ENCODE peak calls at places on chromosomes 5 and 9, in ten cellular contexts. Q is activated naive CD4-positive, alpha-beta T cell treated with Interleukin-2 at 50 U/mL for 16 hours; V is NCI-H748 treated with DMSO at 0.1 percent for 48 hours; S is activated CD4-positive, CD25-positive, alpha-beta regulatory T cell treated with anti-CD3 and anti-CD28 coated beads, Interleukin-2, amount 50 U/mL, for 72 hours; Y is Kasumi-1; A is IMR-90; Z is GM04503; N is NCI-H345; F is activated T-cell treated with anti-CD3 and anti-CD28 coated beads, Interleukin-2, amount 50 U/mL, for 1 hour; M is CD4-positive, alpha-beta T cell. O is an unnamed sample.

GRCh38 chr9:35746583-35746982 is 2.4 kb downstream of the GBA2 start:
- DNase-seq in Z (no peak), V (no peak), Q (no peak), N (no peak), M (no peak), Y (no peak), S (no peak), A (no peak), F (no peak), O (no peak)

GRCh38 chr5:36049949-36050348 is 16.7 kb downstream of the UGT3A2 start:
- DNase-seq in M (no peak), Y (no peak), Z (no peak), S (no peak), A (no peak), F (no peak), Q (no peak), V (no peak), N (no peak), O (no peak)

GRCh38 chr9:128689293-128689770 is 310 bp downstream of the SET start:
- DNase-seq in Q (peak), S (no peak), M (no peak), F (no peak), N (no peak), Z (no peak), A (no peak), V (no peak), Y (no peak), O (no peak)

GRCh38 chr5:10331341-10331796 is 22.1 kb upstream of the MARCHF6 start:
- DNase-seq in N (peak), M (no peak), F (no peak), A (peak), Z (no peak), Y (no peak), V (peak), Q (no peak), S (no peak), O (peak)

GRCh38 chr5:10387690-10388089 is 34.2 kb downstream of the MARCHF6 start:
- DNase-seq in Y (peak), Z (no peak), A (peak), S (no peak), Q (no peak), V (no peak), F (no peak), M (no peak), N (no peak), O (no peak)

GRCh38 chr5:178389031-178389729 is 156.6 kb upstream of the PHYKPL start:
- DNase-seq in V (no peak), F (no peak), Q (no peak), N (no peak), A (no peak), S (no peak), Z (no peak), Y (no peak), M (no peak), O (no peak)

GRCh38 chr5:61055434-61056006 is 106.7 kb downstream of the SMIM15 start:
- DNase-seq in N (peak), V (peak), Y (peak), S (no peak), M (no peak), F (no peak), Q (no peak), A (peak), Z (peak), O (no peak)

GRCh38 chr5:170306381-170306790 is 8.8 kb upstream of the LCP2 start:
- DNase-seq in Z (peak), F (no peak), S (no peak), M (no peak), N (peak), Y (no peak), Q (no peak), V (no peak), A (peak), O (no peak)

GRCh38 chr5:173451031-173451430 is 122.8 kb upstream of the STC2 start:
- DNase-seq in F (no peak), V (no peak), S (no peak), Q (no peak), Y (peak), A (peak), N (no peak), M (no peak), Z (no peak), O (no peak)

GRCh38 chr5:115457574-115457973 is 87.0 kb downstream of the FEM1C start:
- DNase-seq in Z (no peak), N (no peak), V (no peak), A (no peak), S (no peak), Y (no peak), M (no peak), Q (no peak), F (no peak), O (no peak)

GRCh38 chr5:83957188-83957587 is 236.5 kb upstream of the HAPLN1 start:
- DNase-seq in Z (no peak), F (no peak), Y (no peak), S (no peak), M (no peak), V (peak), Q (no peak), N (peak), A (peak), O (no peak)

GRCh38 chr5:560792-561166 is 36.5 kb upstream of the SLC9A3 start:
- DNase-seq in S (no peak), A (no peak), Y (no peak), V (no peak), N (no peak), Z (no peak), Q (no peak), F (no peak), M (no peak), O (no peak)

GRCh38 chr5:132877938-132878337 is 4.5 kb downstream of the LEAP2 start:
- DNase-seq in M (no peak), Q (no peak), Z (no peak), Y (no peak), N (peak), V (no peak), F (no peak), A (peak), S (no peak), O (no peak)

GRCh38 chr9:76905984-76906861 is at the start of gene PRUNE2:
- DNase-seq in S (no peak), A (peak), V (peak), Z (no peak), Y (peak), N (peak), F (no peak), Q (no peak), M (no peak), O (peak)

GRCh38 chr9:438066-438465 is 223.4 kb downstream of the DOCK8 start:
- DNase-seq in F (no peak), A (peak), Q (no peak), M (no peak), N (no peak), Z (no peak), S (no peak), V (no peak), Y (no peak), O (no peak)

GRCh38 chr9:117744856-117745389 is 40.7 kb downstream of the TLR4 start:
- DNase-seq in N (no peak), S (no peak), V (peak), Y (no peak), A (no peak), Z (no peak), M (no peak), Q (no peak), F (no peak), O (no peak)

GRCh38 chr5:34498582-34498981 is 157.5 kb upstream of the RAI14 start:
- DNase-seq in S (no peak), V (no peak), N (no peak), Y (no peak), F (no peak), M (no peak), Q (no peak), Z (no peak), A (no peak), O (no peak)

GRCh38 chr9:75086443-75087278 is 1.3 kb downstream of the NMRK1 start:
- DNase-seq in A (no peak), Y (no peak), Q (peak), Z (no peak), F (peak), V (no peak), N (no peak), S (no peak), M (no peak), O (no peak)

GRCh38 chr5:153489611-153490010 is 859 bp upstream of the GRIA1 start:
- DNase-seq in Q (no peak), Y (no peak), F (no peak), M (no peak), S (no peak), A (peak), Z (no peak), V (no peak), N (no peak), O (no peak)

GRCh38 chr5:160356550-160357347 is 13.7 kb downstream of the C1QTNF2 start:
- DNase-seq in A (no peak), S (no peak), Z (no peak), N (no peak), V (no peak), Q (no peak), M (no peak), Y (no peak), F (no peak), O (no peak)